ENCODE peak calls at places on chromosomes 16 and 17, in six cellular contexts. E, T, N, J, Y and O are unnamed samples.

GRCh38 chr17:81207610-81208581 is 14.9 kb downstream of the CEP131 start:
- DNase-seq in T (no peak), Y (peak; percentile 60), N (no peak), J (no peak), E (peak; percentile 88), O (no peak)

GRCh38 chr17:80452173-80452915 is 24.1 kb downstream of the NPTX1 start:
- DNase-seq in N (no peak), E (no peak), T (peak; percentile 89), Y (no peak), J (no peak), O (no peak)

GRCh38 chr17:45948881-45949624 is 50.0 kb upstream of the STH start:
- DNase-seq in E (peak; percentile 77), T (peak; percentile 66), J (peak; percentile 49), Y (no peak), N (peak; percentile 86), O (peak; percentile 67)

GRCh38 chr17:52410781-52411180 is 252.3 kb upstream of the CA10 start:
- DNase-seq in N (no peak), J (no peak), T (no peak), E (no peak), Y (no peak), O (no peak)

GRCh38 chr16:533391-534088 is 6.0 kb downstream of the CAPN15 start:
- DNase-seq in J (peak; percentile 10), N (no peak), T (no peak), E (no peak), Y (no peak), O (no peak)

GRCh38 chr17:13114601-13115024 is 96.8 kb upstream of the ELAC2 start:
- DNase-seq in E (peak; percentile 10), N (no peak), J (peak; percentile 53), T (peak; percentile 68), Y (peak; percentile 2), O (peak; percentile 22)

GRCh38 chr17:39194089-39194984 is 3.1 kb downstream of the CACNB1 start:
- DNase-seq in E (no peak), N (peak; percentile 91), Y (no peak), T (peak; percentile 89), J (peak; percentile 65), O (peak; percentile 83)

GRCh38 chr17:37787055-37787720 is 42.3 kb upstream of the HNF1B start:
- DNase-seq in E (no peak), N (no peak), Y (no peak), T (peak; percentile 10), J (peak; percentile 22), O (peak; percentile 26)

GRCh38 chr17:78692460-78693010 is 89.5 kb downstream of the CYTH1 start:
- DNase-seq in T (no peak), J (no peak), E (no peak), N (no peak), Y (no peak), O (no peak)

GRCh38 chr17:58364270-58364942 is 12.4 kb upstream of the SUPT4H1 start:
- DNase-seq in Y (no peak), T (no peak), J (no peak), E (no peak), N (no peak), O (no peak)

GRCh38 chr16:50195276-50195675 is 42.2 kb downstream of the TENT4B start:
- DNase-seq in E (no peak), J (peak; percentile 58), Y (no peak), N (no peak), T (no peak), O (no peak)

GRCh38 chr16:88387941-88388627 is 5.3 kb downstream of the ZNF469 start:
- DNase-seq in J (no peak), T (no peak), N (peak; percentile 24), Y (no peak), E (no peak), O (no peak)

GRCh38 chr17:10149573-10150399 is 48.6 kb downstream of the GAS7 start:
- DNase-seq in T (no peak), E (no peak), Y (no peak), J (peak; percentile 94), N (no peak), O (no peak)

GRCh38 chr17:35841505-35841904 is 27.2 kb downstream of the HEATR9 start:
- DNase-seq in E (no peak), N (no peak), Y (no peak), T (no peak), J (peak; percentile 38), O (no peak)

GRCh38 chr17:49580981-49581644 is 5.4 kb downstream of the NXPH3 start:
- DNase-seq in N (no peak), T (no peak), Y (no peak), E (no peak), J (no peak), O (no peak)

GRCh38 chr16:49602201-49603041 is 228.8 kb downstream of the C16orf78 start:
- DNase-seq in E (no peak), J (no peak), Y (no peak), N (peak; percentile 41), T (peak; percentile 53), O (no peak)

GRCh38 chr16:1042776-1043349 is 29.7 kb upstream of the SSTR5 start:
- DNase-seq in E (no peak), T (no peak), N (no peak), J (no peak), Y (no peak), O (no peak)

GRCh38 chr16:4525634-4526277 is 12.8 kb downstream of the CDIP1 start:
- DNase-seq in N (no peak), J (no peak), Y (no peak), T (no peak), E (no peak), O (no peak)

GRCh38 chr17:63446218-63446980 is at the start of gene CYB561:
- DNase-seq in T (peak; percentile 92), J (peak; percentile 63), N (peak; percentile 81), Y (peak; percentile 64), E (peak; percentile 69), O (peak; percentile 89)

GRCh38 chr17:27463235-27463677 is 7.0 kb downstream of the KSR1 start:
- DNase-seq in E (no peak), N (no peak), T (no peak), Y (no peak), J (no peak), O (no peak)

GRCh38 chr17:15263680-15264079 is 1.4 kb downstream of the PMP22 start:
- DNase-seq in N (no peak), Y (no peak), T (no peak), E (no peak), J (peak; percentile 22), O (no peak)

GRCh38 chr16:50884066-50884860 is 142.4 kb downstream of the CYLD start:
- DNase-seq in J (no peak), N (no peak), E (peak; percentile 29), Y (no peak), T (no peak), O (no peak)

GRCh38 chr16:59848314-59848713 is 1114.2 kb upstream of the GOT2 start:
- DNase-seq in N (no peak), E (no peak), Y (no peak), J (no peak), T (peak; percentile 5), O (no peak)

GRCh38 chr16:19595043-19595767 is 39.7 kb downstream of the VPS35L start:
- DNase-seq in E (no peak), Y (no peak), J (peak; percentile 73), N (peak; percentile 20), T (no peak), O (peak; percentile 37)